ENCODE peak calls at places on chromosomes 13 and 19, in seven cellular contexts. E is astrocyte of the spinal cord; N is posterior vena cava; H is activated CD4-positive, alpha-beta T cell treated with anti-CD3 and anti-CD28 coated beads for 48 hours; O is occipital lobe; R is stimulated activated CD4-positive, alpha-beta T cell treated with anti-CD3 and anti-CD28 coated beads, Interleukin-2, amount 100 ng/mL, for 24 hours; Y is fibroblast of lung. M is an unnamed sample.

GRCh38 chr19:7004313-7004931 is 16.8 kb downstream of the MBD3L2B start:
- DNase-seq in E (peak; percentile 36), N (no peak), H (no peak), O (no peak), R (no peak), Y (peak; percentile 12), M (no peak)

GRCh38 chr13:37618554-37618953 is 20.0 kb upstream of the POSTN start:
- DNase-seq in E (peak; percentile 81), N (no peak), H (no peak), O (no peak), R (no peak), Y (peak; percentile 92), M (no peak)

GRCh38 chr13:24746618-24747247 is 17.2 kb upstream of the RNF17 start:
- DNase-seq in E (peak; percentile 5), N (no peak), H (peak; percentile 34), O (no peak), R (no peak), Y (peak; percentile 12), M (peak; percentile 56)

GRCh38 chr19:35657904-35658700 is 8.2 kb upstream of the UPK1A start:
- DNase-seq in E (peak; percentile 48), N (no peak), H (no peak), O (no peak), R (no peak), Y (peak; percentile 11), M (no peak)

GRCh38 chr19:18373892-18374629 is 11.9 kb upstream of the GDF15 start:
- DNase-seq in E (peak; percentile 99), N (peak; percentile 99), H (peak; percentile 58), O (peak; percentile 75), R (peak; percentile 32), Y (peak; percentile 99), M (no peak)

GRCh38 chr19:17806945-17807344 is 12.0 kb downstream of the B3GNT3 start:
- DNase-seq in E (no peak), N (no peak), H (peak; percentile 51), O (no peak), R (no peak), Y (no peak), M (no peak)

GRCh38 chr19:54572696-54573311 is 786 bp upstream of the LILRA2 start:
- DNase-seq in E (no peak), N (no peak), H (no peak), O (peak; percentile 6), R (no peak), Y (no peak), M (no peak)

GRCh38 chr13:75889427-75889826 is 253.3 kb downstream of the LMO7 start:
- DNase-seq in E (no peak), N (no peak), H (no peak), O (no peak), R (no peak), Y (no peak), M (no peak)

M was measured in NCI-H1930.